ENCODE peak calls at places on chromosomes 6 and 20, in six cellular contexts. V is heart left ventricle, M is A549, F is breast epithelium, H is esophagus squamous epithelium, Y is uterus. K is an unnamed sample.

GRCh38 chr6:121847806-121848522 is 412.5 kb downstream of the GJA1 start:
- DNase-seq in V (no peak), M (no peak), F (no peak), H (no peak), Y (no peak), K (no peak)

GRCh38 chr6:157555795-157556645 is 175.0 kb downstream of the ZDHHC14 start:
- DNase-seq in V (no peak), M (no peak), F (no peak), H (no peak), Y (no peak), K (no peak)

GRCh38 chr20:14093652-14094051 is 98.3 kb downstream of the MACROD2 start:
- DNase-seq in V (no peak), M (no peak), F (no peak), H (no peak), Y (no peak), K (no peak)

GRCh38 chr6:1622851-1623768 is 13.4 kb downstream of the FOXC1 start:
- DNase-seq in V (no peak), M (no peak), F (no peak), H (no peak), Y (no peak), K (no peak)

GRCh38 chr6:128870751-128871150 is 12.2 kb upstream of the LAMA2 start:
- DNase-seq in V (no peak), M (no peak), F (no peak), H (no peak), Y (no peak), K (no peak)

GRCh38 chr6:151677427-151677826 is 130.1 kb upstream of the ESR1 start:
- DNase-seq in V (no peak), M (no peak), F (no peak), H (no peak), Y (no peak), K (no peak)

GRCh38 chr6:27422651-27423332 is 34.2 kb downstream of the ZNF391 start:
- DNase-seq in V (no peak), M (no peak), F (no peak), H (no peak), Y (no peak), K (no peak)

GRCh38 chr20:1833728-1834726 is 61.2 kb upstream of the SIRPA start:
- DNase-seq in V (no peak), M (no peak), F (no peak), H (no peak), Y (no peak), K (no peak)

GRCh38 chr6:84282566-84282965 is 55.1 kb upstream of the CEP162 start:
- DNase-seq in V (no peak), M (no peak), F (no peak), H (no peak), Y (no peak), K (no peak)

GRCh38 chr6:85396159-85396808 is 53.6 kb upstream of the NT5E start:
- DNase-seq in V (no peak), M (no peak), F (no peak), H (no peak), Y (no peak), K (no peak)

GRCh38 chr6:38584731-38585130 is 55.0 kb downstream of the BTBD9 start:
- DNase-seq in V (no peak), M (no peak), F (no peak), H (no peak), Y (no peak), K (no peak)

GRCh38 chr6:16238658-16239089 is 287 bp downstream of the GMPR start:
- DNase-seq in V (no peak), M (no peak), F (no peak), H (no peak), Y (no peak), K (no peak)

GRCh38 chr6:100194535-100194934 is 200.5 kb upstream of the MCHR2 start:
- DNase-seq in V (no peak), M (no peak), F (no peak), H (no peak), Y (no peak), K (no peak)

GRCh38 chr6:16524380-16524707 is 236.9 kb downstream of the ATXN1 start:
- DNase-seq in V (no peak), M (no peak), F (no peak), H (no peak), Y (no peak), K (no peak)

GRCh38 chr20:48656661-48657211 is 171.1 kb downstream of the PREX1 start:
- DNase-seq in V (no peak), M (peak), F (no peak), H (no peak), Y (no peak), K (no peak)

GRCh38 chr6:143964667-143965066 is 43.4 kb downstream of the PLAGL1 start:
- DNase-seq in V (no peak), M (no peak), F (no peak), H (no peak), Y (no peak), K (no peak)

GRCh38 chr6:116424001-116424400 is 37.2 kb upstream of the CALHM6 start:
- DNase-seq in V (no peak), M (peak), F (no peak), H (no peak), Y (no peak), K (no peak)

GRCh38 chr6:21754891-21755290 is 161.3 kb downstream of the SOX4 start:
- DNase-seq in V (no peak), M (peak), F (no peak), H (no peak), Y (no peak), K (no peak)

GRCh38 chr6:89117285-89118108 is at the start of gene SRSF12:
- DNase-seq in V (peak), M (peak), F (no peak), H (no peak), Y (peak), K (no peak)

GRCh38 chr20:22523499-22524392 is 60.6 kb downstream of the FOXA2 start:
- DNase-seq in V (no peak), M (peak), F (no peak), H (no peak), Y (no peak), K (no peak)

GRCh38 chr20:24950128-24950835 is 1.2 kb downstream of the CST7 start:
- DNase-seq in V (no peak), M (no peak), F (no peak), H (no peak), Y (peak), K (no peak)

GRCh38 chr20:49579874-49580817 is 12.2 kb upstream of the PTGIS start:
- DNase-seq in V (no peak), M (no peak), F (no peak), H (no peak), Y (peak), K (no peak)

GRCh38 chr20:59948828-59949720 is 8.9 kb downstream of the FAM217B start:
- DNase-seq in V (no peak), M (peak), F (no peak), H (no peak), Y (no peak), K (no peak)

GRCh38 chr6:75893776-75894152 is 144.7 kb downstream of the MYO6 start:
- DNase-seq in V (no peak), M (no peak), F (no peak), H (no peak), Y (no peak), K (no peak)

GRCh38 chr6:168247456-168248147 is 72.0 kb downstream of the DACT2 start:
- DNase-seq in V (no peak), M (peak), F (no peak), H (no peak), Y (no peak), K (peak)

GRCh38 chr6:32950449-32950848 is 2.4 kb downstream of the HLA-DMA start:
- DNase-seq in V (no peak), M (no peak), F (no peak), H (no peak), Y (no peak), K (no peak)

GRCh38 chr6:32954983-32955802 is 2.3 kb upstream of the HLA-DMA start:
- DNase-seq in V (no peak), M (peak), F (no peak), H (no peak), Y (no peak), K (no peak)

GRCh38 chr6:32953775-32954174 is 878 bp upstream of the HLA-DMA start:
- DNase-seq in V (no peak), M (no peak), F (no peak), H (no peak), Y (no peak), K (no peak)

GRCh38 chr6:32954212-32954745 is 1.4 kb upstream of the HLA-DMA start:
- DNase-seq in V (no peak), M (no peak), F (no peak), H (no peak), Y (no peak), K (no peak)

GRCh38 chr6:32952817-32953739 is at the start of gene HLA-DMA:
- DNase-seq in V (peak), M (peak), F (peak), H (peak), Y (peak), K (peak)
- TF ChIP-seq POLR2A in V (no peak), M (no peak), F (no peak), H (peak), Y (peak), K (peak)

GRCh38 chr6:81894788-81895221 is 142.3 kb upstream of the TENT5A start:
- DNase-seq in V (peak), M (no peak), F (peak), H (no peak), Y (no peak), K (peak)
- H3K27ac ChIP-seq in V (peak), M (no peak), F (peak), H (peak), Y (peak), K (peak)

DNA sequence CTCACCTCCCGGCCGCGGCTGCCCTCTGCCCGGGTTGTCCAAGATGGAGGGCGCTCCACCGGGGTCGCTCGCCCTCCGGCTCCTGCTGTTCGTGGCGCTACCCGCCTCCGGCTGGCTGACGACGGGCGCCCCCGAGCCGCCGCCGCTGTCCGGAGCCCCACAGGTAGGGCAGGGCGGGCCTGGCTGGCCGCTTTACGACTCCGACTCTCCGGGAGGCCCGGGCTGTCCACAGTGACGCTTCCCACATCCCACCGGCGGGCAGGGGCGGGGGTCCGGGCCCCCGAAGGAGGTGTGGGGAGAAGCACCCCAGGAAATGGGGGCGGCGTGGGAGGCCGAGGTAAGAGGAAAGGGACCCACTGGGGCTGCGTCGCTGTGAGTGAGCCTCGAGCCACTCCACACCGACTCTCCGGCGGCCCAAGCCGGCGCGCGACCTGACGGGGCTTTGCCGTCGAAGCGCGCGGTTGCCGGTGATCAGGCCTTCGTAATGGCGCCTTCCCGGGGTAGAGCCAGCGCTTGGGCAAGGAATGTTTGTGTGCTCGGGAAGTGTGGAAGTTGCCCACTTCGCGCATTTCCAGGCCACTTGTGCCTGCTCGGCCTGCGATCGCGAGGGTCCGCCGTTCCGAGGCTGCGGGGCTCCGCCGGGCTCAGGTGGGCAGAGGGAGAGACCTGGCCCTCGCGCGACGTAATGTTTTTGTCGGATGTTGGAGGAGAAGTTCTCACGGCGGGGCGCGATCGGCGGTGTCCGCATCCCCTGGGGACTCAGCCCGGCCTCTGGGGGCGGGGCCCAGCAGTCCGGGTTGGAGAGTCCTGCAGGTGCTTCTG is at the start of gene GINM1:
- DNase-seq in V (peak), M (peak), F (peak), H (no peak), Y (peak), K (peak)
- TF ChIP-seq POLR2A in V (no peak), M (peak), F (peak), H (no peak), Y (peak), K (peak)

GRCh38 chr6:134152767-134153485 is 100.5 kb upstream of the SLC2A12 start:
- DNase-seq in V (no peak), M (no peak), F (no peak), H (no peak), Y (no peak), K (no peak)
- H3K27ac ChIP-seq in V (no peak), M (no peak), F (no peak), H (no peak), Y (no peak), K (no peak)

GRCh38 chr6:127266892-127267741 is 453 bp downstream of the RNF146 start:
- DNase-seq in V (peak), M (peak), F (peak), H (peak), Y (peak), K (no peak)
- TF ChIP-seq POLR2A in V (no peak), M (peak), F (peak), H (peak), Y (peak), K (peak)

GRCh38 chr6:30202366-30202765 is 10.8 kb downstream of the TRIM26 start:
- DNase-seq in V (no peak), M (no peak), F (no peak), H (no peak), Y (no peak), K (no peak)
- H3K27ac ChIP-seq in V (no peak), M (no peak), F (no peak), H (peak), Y (no peak), K (no peak)

DNA sequence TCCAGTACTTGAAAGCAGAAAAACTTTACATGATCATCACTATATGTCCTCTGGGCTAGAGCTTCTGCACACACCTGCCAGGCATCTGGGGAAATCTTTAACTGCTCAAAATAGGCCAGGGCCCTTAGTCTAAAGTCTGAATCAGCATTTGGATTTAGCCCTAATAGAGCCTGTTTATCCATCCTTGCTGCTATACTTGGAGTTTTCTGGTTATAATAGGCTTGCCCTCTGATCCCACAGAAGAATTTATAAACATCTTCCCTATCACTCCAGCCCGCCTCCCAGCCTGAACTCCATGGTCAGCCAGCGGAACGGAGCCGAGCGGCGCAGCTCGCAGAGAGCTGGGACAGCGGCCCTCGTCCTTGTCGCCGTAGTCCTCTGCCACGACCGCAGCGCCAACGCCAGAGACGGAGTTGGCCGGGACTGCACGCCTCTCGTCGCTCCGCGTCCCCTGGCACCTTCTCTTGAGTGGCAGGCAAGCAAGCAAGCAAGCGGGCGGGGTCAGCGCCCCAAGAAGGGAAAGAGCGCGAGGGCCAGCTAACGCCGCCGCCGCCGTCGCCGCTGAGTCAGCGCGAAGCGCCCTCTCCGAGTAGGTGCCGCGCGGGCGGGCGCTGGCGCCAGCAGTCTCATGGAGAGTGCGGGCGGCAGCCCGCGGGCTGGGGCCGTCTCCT is 25.4 kb upstream of the ASIP start:
- DNase-seq in V (peak), M (peak), F (peak), H (no peak), Y (peak), K (peak)
- TF ChIP-seq POLR2A in V (no peak), M (no peak), F (no peak), H (no peak), Y (no peak), K (no peak)

DNA sequence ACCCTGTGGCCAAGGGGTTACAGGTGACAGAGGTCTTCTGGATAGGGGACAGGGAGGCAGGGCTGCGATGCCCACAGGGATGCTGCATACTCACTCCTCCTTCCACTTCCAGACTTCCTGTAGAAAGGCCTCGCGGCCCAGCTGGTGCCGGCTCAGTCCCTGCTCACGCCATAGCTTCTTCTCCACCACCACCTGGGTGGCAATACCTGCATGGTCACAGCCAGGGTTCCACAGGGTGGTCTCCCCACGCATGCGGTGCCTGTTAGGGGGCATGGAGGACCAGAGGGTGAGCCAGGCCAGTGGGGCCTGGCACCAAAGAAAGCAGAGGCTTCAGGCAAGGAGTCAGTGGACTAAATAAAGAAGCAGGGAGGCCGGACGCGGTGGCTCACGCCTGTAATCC is 8.3 kb upstream of the VWA7 start:
- DNase-seq in V (no peak), M (no peak), F (no peak), H (no peak), Y (no peak), K (no peak)
- H3K27ac ChIP-seq in V (no peak), M (no peak), F (no peak), H (no peak), Y (no peak), K (no peak)

K was measured in tibial nerve.